ENCODE peak calls at places on chromosomes 3 and 15, in eight cellular contexts. J is endothelial cell; W is CD8-positive, alpha-beta T cell; D is nephron progenitor cell; R is adrenal gland; Z is lower leg skin; S is RCC 7860; U is Daoy. L is an unnamed sample.

GRCh38 chr15:58472821-58473581 is 41.2 kb downstream of the LIPC start:
- DNase-seq in J (no peak), W (peak), D (no peak), R (no peak), Z (no peak), S (peak), U (peak), L (no peak)

GRCh38 chr15:99386429-99386828 is 135.1 kb downstream of the LRRC28 start:
- DNase-seq in J (no peak), W (no peak), D (no peak), R (no peak), Z (no peak), S (no peak), U (no peak), L (no peak)

GRCh38 chr3:1092771-1093170 is at the start of gene CNTN6:
- DNase-seq in J (no peak), W (no peak), D (peak), R (peak), Z (no peak), S (peak), U (no peak), L (no peak)

GRCh38 chr15:89143503-89144162 is 55.4 kb downstream of the ABHD2 start:
- DNase-seq in J (no peak), W (no peak), D (no peak), R (no peak), Z (no peak), S (no peak), U (peak), L (no peak)

GRCh38 chr3:11653298-11654055 is 9.8 kb upstream of the VGLL4 start:
- DNase-seq in J (no peak), W (no peak), D (no peak), R (no peak), Z (no peak), S (no peak), U (no peak), L (no peak)

GRCh38 chr3:64449026-64449425 is 223.8 kb upstream of the PRICKLE2 start:
- DNase-seq in J (no peak), W (no peak), D (no peak), R (no peak), Z (no peak), S (no peak), U (no peak), L (no peak)

GRCh38 chr3:99544819-99545281 is 93.5 kb upstream of the COL8A1 start:
- DNase-seq in J (no peak), W (no peak), D (no peak), R (peak), Z (peak), S (no peak), U (peak), L (no peak)

GRCh38 chr15:40767838-40768491 is 1.8 kb upstream of the C15orf62 start:
- DNase-seq in J (no peak), W (no peak), D (no peak), R (no peak), Z (no peak), S (no peak), U (no peak), L (no peak)

GRCh38 chr3:142777927-142778326 is 54.1 kb downstream of the TRPC1 start:
- DNase-seq in J (no peak), W (no peak), D (no peak), R (no peak), Z (no peak), S (no peak), U (no peak), L (no peak)

GRCh38 chr3:187136936-187137335 is 2.4 kb downstream of the RPL39L start:
- DNase-seq in J (no peak), W (no peak), D (no peak), R (no peak), Z (no peak), S (no peak), U (peak), L (no peak)

GRCh38 chr3:77825045-77825827 is 785.3 kb downstream of the ROBO2 start:
- DNase-seq in J (no peak), W (no peak), D (no peak), R (no peak), Z (peak), S (peak), U (peak), L (no peak)

GRCh38 chr3:73624363-73625123 is at the start of gene PDZRN3:
- DNase-seq in J (peak), W (no peak), D (peak), R (peak), Z (peak), S (no peak), U (peak), L (peak)

GRCh38 chr3:187484547-187485325 is 116.6 kb downstream of the RTP4 start:
- DNase-seq in J (no peak), W (no peak), D (no peak), R (no peak), Z (no peak), S (no peak), U (no peak), L (no peak)

L was measured in posterior vena cava.